ENCODE peak calls at places on chromosomes 11 and 22, in five cellular contexts. One of them, this sample, is unnamed.

GRCh38 chr11:132125855-132126841 is 755.7 kb downstream of the NTM start:
- DNase-seq in IMR-90: peak
- DNase-seq in esophagus muscularis mucosa: no peak
- DNase-seq in transverse colon: no peak
- DNase-seq in A549: no peak
- DNase-seq in this sample: no peak

GRCh38 chr11:84437129-84438123 is 1151.3 kb upstream of the CCDC90B start:
- DNase-seq in IMR-90: no peak
- DNase-seq in transverse colon: peak
- DNase-seq in esophagus muscularis mucosa: no peak
- DNase-seq in A549: no peak
- DNase-seq in this sample: no peak

GRCh38 chr22:44335066-44335839 is 22.5 kb upstream of the SHISAL1 start:
- DNase-seq in A549: no peak
- DNase-seq in esophagus muscularis mucosa: no peak
- DNase-seq in transverse colon: no peak
- DNase-seq in IMR-90: no peak
- DNase-seq in this sample: no peak

GRCh38 chr11:122733301-122733686 is 77.8 kb downstream of the UBASH3B start:
- DNase-seq in transverse colon: no peak
- DNase-seq in IMR-90: peak
- DNase-seq in esophagus muscularis mucosa: no peak
- DNase-seq in A549: no peak
- DNase-seq in this sample: no peak

GRCh38 chr11:60966867-60967266 is 4.6 kb upstream of the CD6 start:
- DNase-seq in IMR-90: no peak
- DNase-seq in A549: no peak
- DNase-seq in transverse colon: no peak
- DNase-seq in esophagus muscularis mucosa: no peak
- DNase-seq in this sample: no peak

GRCh38 chr22:23248583-23248982 is 68.3 kb downstream of the BCR start:
- DNase-seq in A549: no peak
- DNase-seq in transverse colon: no peak
- DNase-seq in IMR-90: peak
- DNase-seq in esophagus muscularis mucosa: no peak
- DNase-seq in this sample: no peak

GRCh38 chr11:83219095-83219494 is 25.6 kb downstream of the ANKRD42 start:
- DNase-seq in IMR-90: no peak
- DNase-seq in A549: no peak
- DNase-seq in esophagus muscularis mucosa: no peak
- DNase-seq in transverse colon: no peak
- DNase-seq in this sample: no peak

GRCh38 chr11:117910941-117911630 is 18.1 kb downstream of the TMPRSS13 start:
- DNase-seq in esophagus muscularis mucosa: no peak
- DNase-seq in A549: no peak
- DNase-seq in IMR-90: no peak
- DNase-seq in transverse colon: no peak
- DNase-seq in this sample: no peak

GRCh38 chr22:38766076-38766777 is 10.4 kb upstream of the SUN2 start:
- DNase-seq in transverse colon: peak
- DNase-seq in A549: peak
- DNase-seq in IMR-90: peak
- DNase-seq in esophagus muscularis mucosa: no peak
- DNase-seq in this sample: peak

GRCh38 chr22:46122511-46122971 is 27.8 kb upstream of the PPARA start:
- DNase-seq in IMR-90: peak
- DNase-seq in A549: peak
- DNase-seq in esophagus muscularis mucosa: no peak
- DNase-seq in transverse colon: peak
- DNase-seq in this sample: peak

GRCh38 chr11:86218125-86219081 is 26.1 kb upstream of the EED start:
- DNase-seq in transverse colon: peak
- DNase-seq in IMR-90: peak
- DNase-seq in esophagus muscularis mucosa: no peak
- DNase-seq in A549: peak
- DNase-seq in this sample: peak

GRCh38 chr22:46881373-46882118 is 119.1 kb downstream of the TBC1D22A start:
- DNase-seq in transverse colon: no peak
- DNase-seq in A549: no peak
- DNase-seq in esophagus muscularis mucosa: no peak
- DNase-seq in IMR-90: peak
- DNase-seq in this sample: peak

GRCh38 chr11:36600155-36600554 is 2.1 kb upstream of the RAG2 start:
- DNase-seq in esophagus muscularis mucosa: no peak
- DNase-seq in A549: no peak
- DNase-seq in IMR-90: no peak
- DNase-seq in transverse colon: no peak
- DNase-seq in this sample: no peak

GRCh38 chr22:39481054-39481453 is 21.0 kb upstream of the MIEF1 start:
- DNase-seq in esophagus muscularis mucosa: no peak
- DNase-seq in A549: no peak
- DNase-seq in transverse colon: no peak
- DNase-seq in IMR-90: no peak
- DNase-seq in this sample: no peak

GRCh38 chr11:76734456-76735217 is 48.5 kb upstream of the TSKU start:
- DNase-seq in esophagus muscularis mucosa: no peak
- DNase-seq in transverse colon: no peak
- DNase-seq in IMR-90: no peak
- DNase-seq in A549: no peak
- DNase-seq in this sample: no peak

GRCh38 chr22:37519268-37520195 is at the start of gene CARD10:
- DNase-seq in transverse colon: peak
- DNase-seq in IMR-90: no peak
- DNase-seq in esophagus muscularis mucosa: no peak
- DNase-seq in A549: peak
- DNase-seq in this sample: no peak

GRCh38 chr11:57290288-57290687 is 34.5 kb downstream of the TNKS1BP1 start:
- DNase-seq in A549: no peak
- DNase-seq in esophagus muscularis mucosa: no peak
- DNase-seq in transverse colon: no peak
- DNase-seq in IMR-90: peak
- DNase-seq in this sample: no peak

GRCh38 chr11:26951849-26952515 is 41.9 kb upstream of the FIBIN start:
- DNase-seq in IMR-90: no peak
- DNase-seq in A549: no peak
- DNase-seq in esophagus muscularis mucosa: no peak
- DNase-seq in transverse colon: no peak
- DNase-seq in this sample: no peak

GRCh38 chr11:111765984-111766833 is at the start of gene PPP2R1B:
- DNase-seq in A549: peak
- DNase-seq in IMR-90: peak
- DNase-seq in transverse colon: peak
- DNase-seq in esophagus muscularis mucosa: peak
- DNase-seq in this sample: peak

GRCh38 chr11:12900496-12900895 is 108.6 kb upstream of the RASSF10 start:
- DNase-seq in A549: no peak
- DNase-seq in esophagus muscularis mucosa: no peak
- DNase-seq in transverse colon: no peak
- DNase-seq in IMR-90: peak
- DNase-seq in this sample: peak

GRCh38 chr22:19713228-19713627 is 1.1 kb upstream of the SEPTIN5 start:
- DNase-seq in A549: no peak
- DNase-seq in IMR-90: no peak
- DNase-seq in esophagus muscularis mucosa: no peak
- DNase-seq in transverse colon: no peak
- DNase-seq in this sample: no peak

GRCh38 chr22:44337658-44338004 is 24.9 kb upstream of the SHISAL1 start:
- DNase-seq in transverse colon: peak
- DNase-seq in esophagus muscularis mucosa: no peak
- DNase-seq in A549: peak
- DNase-seq in IMR-90: peak
- DNase-seq in this sample: peak

GRCh38 chr11:64449381-64450167 is 90.6 kb downstream of the RPS6KA4 start:
- DNase-seq in A549: peak
- DNase-seq in transverse colon: peak
- DNase-seq in IMR-90: peak
- DNase-seq in esophagus muscularis mucosa: no peak
- DNase-seq in this sample: peak

GRCh38 chr22:37180531-37181231 is 7.4 kb downstream of the C1QTNF6 start:
- DNase-seq in transverse colon: no peak
- DNase-seq in A549: no peak
- DNase-seq in esophagus muscularis mucosa: no peak
- DNase-seq in IMR-90: no peak
- DNase-seq in this sample: no peak

GRCh38 chr11:35126000-35126878 is 12.7 kb upstream of the CD44 start:
- DNase-seq in esophagus muscularis mucosa: no peak
- DNase-seq in A549: no peak
- DNase-seq in transverse colon: no peak
- DNase-seq in IMR-90: no peak
- DNase-seq in this sample: no peak

GRCh38 chr11:36817336-36817965 is 219.4 kb upstream of the RAG2 start:
- DNase-seq in A549: no peak
- DNase-seq in esophagus muscularis mucosa: no peak
- DNase-seq in transverse colon: no peak
- DNase-seq in IMR-90: no peak
- DNase-seq in this sample: peak

GRCh38 chr11:119335655-119336543 is 1.6 kb downstream of the RNF26 start:
- DNase-seq in IMR-90: no peak
- DNase-seq in esophagus muscularis mucosa: no peak
- DNase-seq in transverse colon: no peak
- DNase-seq in A549: no peak
- DNase-seq in this sample: no peak

GRCh38 chr22:22753526-22754267 is 109.3 kb downstream of the GGTLC2 start:
- DNase-seq in A549: peak
- DNase-seq in IMR-90: peak
- DNase-seq in esophagus muscularis mucosa: no peak
- DNase-seq in transverse colon: peak
- DNase-seq in this sample: peak

GRCh38 chr11:64206457-64207246 is at the start of gene FERMT3:
- DNase-seq in esophagus muscularis mucosa: no peak
- DNase-seq in A549: no peak
- DNase-seq in IMR-90: no peak
- DNase-seq in transverse colon: peak
- DNase-seq in this sample: no peak

GRCh38 chr11:10503777-10504176 is 37.2 kb downstream of the RNF141 start:
- DNase-seq in IMR-90: no peak
- DNase-seq in transverse colon: no peak
- DNase-seq in esophagus muscularis mucosa: no peak
- DNase-seq in A549: no peak
- DNase-seq in this sample: no peak

GRCh38 chr11:19864141-19865120 is 151.8 kb downstream of the NAV2 start:
- DNase-seq in IMR-90: no peak
- DNase-seq in A549: no peak
- DNase-seq in esophagus muscularis mucosa: no peak
- DNase-seq in transverse colon: no peak
- DNase-seq in this sample: no peak

GRCh38 chr11:47268448-47269001 is 1.4 kb upstream of the MADD start:
- DNase-seq in esophagus muscularis mucosa: no peak
- DNase-seq in transverse colon: no peak
- DNase-seq in A549: no peak
- DNase-seq in IMR-90: no peak
- DNase-seq in this sample: no peak
- TF ChIP-seq POLR2A in esophagus muscularis mucosa: no peak
- TF ChIP-seq POLR2A in transverse colon: no peak
- TF ChIP-seq POLR2A in A549: no peak
- TF ChIP-seq POLR2A in IMR-90: no peak
- TF ChIP-seq POLR2A in this sample: peak

DNA sequence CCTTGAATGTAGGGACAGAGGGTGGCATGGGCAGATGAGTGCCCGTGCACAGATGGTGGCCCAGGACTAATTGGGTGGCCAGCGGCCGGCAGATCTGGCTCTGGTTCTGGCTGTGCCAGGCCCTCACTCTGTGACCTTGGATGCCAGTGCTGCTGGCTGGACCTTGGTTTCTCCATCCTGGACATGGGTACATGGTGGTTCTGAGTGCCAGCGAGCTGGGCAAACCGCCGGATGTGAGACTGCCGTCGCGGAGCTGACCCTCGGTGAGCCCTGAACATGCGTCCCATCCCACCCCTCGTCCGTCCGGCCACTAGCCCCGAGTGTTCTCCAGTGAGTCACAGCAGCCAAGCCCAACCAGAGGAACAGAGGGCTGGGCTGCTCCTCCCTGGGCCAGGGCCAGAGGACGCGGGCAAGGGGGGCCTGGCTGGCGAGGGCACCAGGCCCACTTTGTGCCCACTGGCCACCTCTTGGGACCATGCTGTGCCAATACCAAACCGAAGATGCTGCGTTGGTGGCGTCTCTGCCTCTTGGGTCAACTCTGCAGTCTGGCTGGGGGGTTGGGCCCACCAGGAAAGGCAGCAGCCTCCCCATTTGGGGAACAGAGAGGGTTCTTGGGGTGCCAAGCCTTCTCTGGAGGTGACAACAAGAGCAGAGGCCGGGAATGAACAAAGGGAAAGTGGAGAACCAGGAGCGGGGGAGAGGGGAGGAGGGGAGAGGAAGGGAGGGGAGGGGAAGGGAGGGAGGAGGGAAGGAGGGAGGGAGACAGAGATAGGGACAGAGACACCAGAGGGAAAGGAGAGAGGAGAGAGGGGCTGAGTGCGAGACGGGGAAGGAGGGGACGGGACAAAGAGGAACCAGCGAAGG is 10.7 kb downstream of the LSP1 start:
- DNase-seq in A549: peak
- DNase-seq in esophagus muscularis mucosa: no peak
- DNase-seq in transverse colon: peak
- DNase-seq in IMR-90: peak
- DNase-seq in this sample: peak
- TF ChIP-seq POLR2A in A549: no peak
- TF ChIP-seq POLR2A in esophagus muscularis mucosa: no peak
- TF ChIP-seq POLR2A in transverse colon: no peak
- TF ChIP-seq POLR2A in IMR-90: no peak
- TF ChIP-seq POLR2A in this sample: peak

GRCh38 chr11:109945626-109946321 is 147.4 kb upstream of the ZC3H12C start:
- DNase-seq in A549: no peak
- DNase-seq in transverse colon: no peak
- DNase-seq in esophagus muscularis mucosa: no peak
- DNase-seq in IMR-90: no peak
- DNase-seq in this sample: no peak

GRCh38 chr11:109940816-109941215 is 152.4 kb upstream of the ZC3H12C start:
- DNase-seq in A549: peak
- DNase-seq in esophagus muscularis mucosa: no peak
- DNase-seq in transverse colon: no peak
- DNase-seq in IMR-90: peak
- DNase-seq in this sample: no peak

GRCh38 chr11:109946322-109946846 is 146.8 kb upstream of the ZC3H12C start:
- DNase-seq in transverse colon: peak
- DNase-seq in esophagus muscularis mucosa: peak
- DNase-seq in A549: peak
- DNase-seq in IMR-90: peak
- DNase-seq in this sample: peak
- TF ChIP-seq POLR2A in transverse colon: no peak
- TF ChIP-seq POLR2A in esophagus muscularis mucosa: no peak
- TF ChIP-seq POLR2A in A549: no peak
- TF ChIP-seq POLR2A in IMR-90: peak
- TF ChIP-seq POLR2A in this sample: no peak

GRCh38 chr11:120613264-120614226 is 102.0 kb downstream of the GRIK4 start:
- DNase-seq in A549: no peak
- DNase-seq in IMR-90: no peak
- DNase-seq in esophagus muscularis mucosa: no peak
- DNase-seq in transverse colon: no peak
- DNase-seq in this sample: no peak

GRCh38 chr11:120611576-120611975 is 100.0 kb downstream of the GRIK4 start:
- DNase-seq in A549: no peak
- DNase-seq in transverse colon: no peak
- DNase-seq in esophagus muscularis mucosa: no peak
- DNase-seq in IMR-90: no peak
- DNase-seq in this sample: no peak

GRCh38 chr11:120608760-120609211 is 97.2 kb downstream of the GRIK4 start:
- DNase-seq in IMR-90: no peak
- DNase-seq in transverse colon: peak
- DNase-seq in esophagus muscularis mucosa: no peak
- DNase-seq in A549: no peak
- DNase-seq in this sample: no peak

GRCh38 chr11:120610101-120610500 is 98.6 kb downstream of the GRIK4 start:
- DNase-seq in A549: no peak
- DNase-seq in transverse colon: no peak
- DNase-seq in esophagus muscularis mucosa: no peak
- DNase-seq in IMR-90: no peak
- DNase-seq in this sample: no peak

GRCh38 chr11:120612363-120613263 is 101.1 kb downstream of the GRIK4 start:
- DNase-seq in A549: peak
- DNase-seq in esophagus muscularis mucosa: no peak
- DNase-seq in transverse colon: peak
- DNase-seq in IMR-90: peak
- DNase-seq in this sample: no peak
- TF ChIP-seq POLR2A in A549: no peak
- TF ChIP-seq POLR2A in esophagus muscularis mucosa: no peak
- TF ChIP-seq POLR2A in transverse colon: no peak
- TF ChIP-seq POLR2A in IMR-90: no peak
- TF ChIP-seq POLR2A in this sample: no peak

This sample was measured in H54.